ENCODE peak calls at places on chromosome 16, in seven cellular contexts. C, X, Z, G, M, N and Q are unnamed samples.

GRCh38 chr16:89653656-89654295 is 3.7 kb downstream of the CHMP1A start:
- DNase-seq in C (no peak), X (no peak), Z (no peak), G (no peak), M (no peak), N (no peak), Q (no peak)

GRCh38 chr16:88264641-88265285 is 118.0 kb upstream of the ZNF469 start:
- DNase-seq in C (peak; percentile 43), X (peak; percentile 98), Z (peak; percentile 20), G (no peak), M (peak; percentile 97), N (no peak), Q (peak; percentile 97)

GRCh38 chr16:54974391-54974790 is 43.7 kb downstream of the IRX5 start:
- DNase-seq in C (no peak), X (no peak), Z (no peak), G (no peak), M (no peak), N (no peak), Q (no peak)

GRCh38 chr16:58212824-58213655 is 15.1 kb upstream of the CSNK2A2 start:
- DNase-seq in C (no peak), X (no peak), Z (no peak), G (no peak), M (no peak), N (no peak), Q (no peak)

GRCh38 chr16:48963901-48964615 is 317.6 kb downstream of the CBLN1 start:
- DNase-seq in C (no peak), X (peak; percentile 96), Z (no peak), G (no peak), M (no peak), N (no peak), Q (peak; percentile 92)

GRCh38 chr16:79767597-79768280 is 167.2 kb upstream of the MAF start:
- DNase-seq in C (peak; percentile 34), X (peak; percentile 19), Z (no peak), G (no peak), M (no peak), N (no peak), Q (peak; percentile 30)

GRCh38 chr16:50640391-50640790 is 40.7 kb downstream of the SNX20 start:
- DNase-seq in C (no peak), X (no peak), Z (no peak), G (no peak), M (no peak), N (no peak), Q (no peak)

GRCh38 chr16:88526906-88527185 is 43.4 kb upstream of the ZC3H18 start:
- DNase-seq in C (no peak), X (no peak), Z (no peak), G (no peak), M (no peak), N (no peak), Q (no peak)

GRCh38 chr16:10597184-10597583 is 16.8 kb upstream of the EMP2 start:
- DNase-seq in C (no peak), X (no peak), Z (no peak), G (no peak), M (no peak), N (no peak), Q (no peak)

GRCh38 chr16:2987286-2987685 is 7.0 kb upstream of the PKMYT1 start:
- DNase-seq in C (no peak), X (no peak), Z (no peak), G (no peak), M (no peak), N (no peak), Q (no peak)

GRCh38 chr16:7321661-7322060 is 11.0 kb upstream of the RBFOX1 start:
- DNase-seq in C (no peak), X (no peak), Z (no peak), G (no peak), M (no peak), N (no peak), Q (no peak)

GRCh38 chr16:5502467-5502869 is 404.9 kb upstream of the EEF2KMT start:
- DNase-seq in C (no peak), X (no peak), Z (peak; percentile 4), G (no peak), M (no peak), N (no peak), Q (no peak)